ENCODE peak calls at places on chromosomes 6 and 20, in six cellular contexts. U, V, F, L, T and J are unnamed samples.

GRCh38 chr20:22768779-22769178 is 184.4 kb upstream of the FOXA2 start:
- DNase-seq in U (no peak), V (no peak), F (no peak), L (no peak), T (no peak), J (no peak)

GRCh38 chr6:132021552-132022375 is 70.6 kb upstream of the CCN2 start:
- DNase-seq in U (no peak), V (no peak), F (no peak), L (no peak), T (no peak), J (no peak)

GRCh38 chr6:160260283-160261119 is 1.9 kb upstream of the SLC22A2 start:
- DNase-seq in U (no peak), V (no peak), F (no peak), L (no peak), T (no peak), J (no peak)

GRCh38 chr6:43020847-43021246 is 576 bp upstream of the RRP36 start:
- DNase-seq in U (no peak), V (no peak), F (no peak), L (no peak), T (no peak), J (no peak)

GRCh38 chr20:5265339-5265985 is 51.3 kb downstream of the PROKR2 start:
- DNase-seq in U (no peak), V (no peak), F (no peak), L (no peak), T (no peak), J (no peak)

GRCh38 chr6:100796049-100796823 is 84.9 kb downstream of the ASCC3 start:
- DNase-seq in U (no peak), V (no peak), F (no peak), L (no peak), T (no peak), J (no peak)

GRCh38 chr6:101626264-101626663 is 232.8 kb downstream of the GRIK2 start:
- DNase-seq in U (no peak), V (no peak), F (no peak), L (no peak), T (no peak), J (no peak)

GRCh38 chr6:14695579-14695978 is 550.3 kb upstream of the JARID2 start:
- DNase-seq in U (no peak), V (no peak), F (no peak), L (no peak), T (no peak), J (no peak)

GRCh38 chr6:36387440-36388303 is at the start of gene ETV7:
- DNase-seq in U (no peak), V (peak), F (peak), L (no peak), T (peak), J (no peak)

GRCh38 chr6:24963887-24964570 is 28.3 kb upstream of the RIPOR2 start:
- DNase-seq in U (no peak), V (no peak), F (no peak), L (no peak), T (no peak), J (no peak)

GRCh38 chr6:156943167-156943566 is 166.0 kb downstream of the ARID1B start:
- DNase-seq in U (no peak), V (no peak), F (no peak), L (no peak), T (no peak), J (no peak)

GRCh38 chr6:169937389-169938261 is 186.2 kb downstream of the ERMARD start:
- DNase-seq in U (no peak), V (no peak), F (peak), L (no peak), T (no peak), J (no peak)

GRCh38 chr6:35586542-35586941 is 73.8 kb upstream of the TULP1 start:
- DNase-seq in U (no peak), V (no peak), F (no peak), L (no peak), T (no peak), J (no peak)

GRCh38 chr6:42979523-42980177 is 669 bp upstream of the PEX6 start:
- DNase-seq in U (no peak), V (no peak), F (no peak), L (no peak), T (peak), J (no peak)

GRCh38 chr6:126788961-126789365 is 329.5 kb upstream of the RSPO3 start:
- DNase-seq in U (no peak), V (no peak), F (no peak), L (no peak), T (no peak), J (no peak)

GRCh38 chr20:23159256-23159922 is 73.3 kb upstream of the CD93 start:
- DNase-seq in U (no peak), V (peak), F (no peak), L (no peak), T (peak), J (no peak)

GRCh38 chr6:88492824-88493223 is 326.7 kb upstream of the CNR1 start:
- DNase-seq in U (no peak), V (no peak), F (no peak), L (peak), T (no peak), J (no peak)

GRCh38 chr20:25251019-25251418 is 3.1 kb downstream of the PYGB start:
- DNase-seq in U (no peak), V (no peak), F (peak), L (no peak), T (no peak), J (no peak)

GRCh38 chr6:119978274-119978889 is 628.8 kb upstream of the MAN1A1 start:
- DNase-seq in U (no peak), V (no peak), F (no peak), L (peak), T (no peak), J (no peak)

GRCh38 chr6:158445426-158446085 is 114.3 kb upstream of the TMEM181 start:
- DNase-seq in U (no peak), V (no peak), F (no peak), L (no peak), T (no peak), J (no peak)

GRCh38 chr20:20253744-20254330 is 114.1 kb upstream of the INSM1 start:
- DNase-seq in U (no peak), V (no peak), F (no peak), L (no peak), T (no peak), J (no peak)

GRCh38 chr20:51768759-51769517 is 748 bp upstream of the ATP9A start:
- DNase-seq in U (no peak), V (no peak), F (no peak), L (no peak), T (no peak), J (no peak)

GRCh38 chr6:76814496-76815458 is 648.5 kb downstream of the HTR1B start:
- DNase-seq in U (no peak), V (no peak), F (no peak), L (no peak), T (no peak), J (no peak)

GRCh38 chr20:7695622-7696021 is 244.6 kb downstream of the HAO1 start:
- DNase-seq in U (no peak), V (no peak), F (no peak), L (no peak), T (no peak), J (no peak)